ENCODE peak calls at places on chromosomes 12 and 14, in seven cellular contexts. U is left ventricle myocardium superior; S is amniotic stem cell; O is activated naive CD4-positive, alpha-beta T cell treated with Interleukin-2 at 50 U/mL for 16 hours; D is adrenal gland; X is epithelial cell of esophagus; Z is Calu3. E is an unnamed sample.

GRCh38 chr14:31768355-31768754 is 207.2 kb downstream of the NUBPL start:
- DNase-seq in S (no peak), Z (no peak), O (no peak), D (no peak), U (no peak), X (no peak), E (no peak)

GRCh38 chr12:73390256-73390655 is 1118.1 kb downstream of the TRHDE start:
- DNase-seq in U (no peak), O (no peak), X (no peak), D (no peak), S (no peak), Z (no peak), E (no peak)

GRCh38 chr12:52795694-52796428 is at the start of gene KRT3:
- DNase-seq in S (no peak), Z (no peak), U (no peak), D (no peak), O (no peak), X (no peak), E (no peak)

GRCh38 chr12:7008864-7009263 is 9.4 kb downstream of the LPCAT3 start:
- DNase-seq in S (no peak), X (no peak), Z (no peak), D (no peak), U (no peak), O (no peak), E (no peak)

GRCh38 chr12:80293759-80294158 is 150.3 kb upstream of the PTPRQ start:
- DNase-seq in D (no peak), S (no peak), U (no peak), O (no peak), X (no peak), Z (no peak), E (no peak)

GRCh38 chr12:1906579-1906978 is 11.9 kb downstream of the CACNA2D4 start:
- DNase-seq in S (no peak), U (no peak), O (no peak), Z (no peak), X (no peak), D (no peak), E (no peak)

GRCh38 chr14:71687115-71687836 is 245.0 kb upstream of the RGS6 start:
- DNase-seq in D (no peak), U (no peak), Z (no peak), S (no peak), O (no peak), X (no peak), E (no peak)

GRCh38 chr14:89236846-89237245 is 180.2 kb downstream of the FOXN3 start:
- DNase-seq in U (no peak), O (no peak), X (no peak), Z (no peak), S (no peak), D (no peak), E (no peak)

GRCh38 chr12:65822732-65823480 is 1.4 kb upstream of the HMGA2 start:
- DNase-seq in X (peak), Z (peak), S (no peak), D (no peak), O (no peak), U (peak), E (no peak)

GRCh38 chr12:132600048-132601032 is 10.0 kb downstream of the LRCOL1 start:
- DNase-seq in U (peak), Z (peak), D (peak), O (peak), S (no peak), X (peak), E (peak)

GRCh38 chr12:33589609-33590114 is 150.0 kb upstream of the SYT10 start:
- DNase-seq in S (no peak), O (no peak), U (no peak), D (no peak), Z (no peak), X (no peak), E (no peak)

GRCh38 chr12:13206560-13206897 is 10.0 kb downstream of the EMP1 start:
- DNase-seq in Z (no peak), U (no peak), S (no peak), D (no peak), O (no peak), X (no peak), E (no peak)

GRCh38 chr14:105487449-105487985 is 831 bp downstream of the CRIP1 start:
- DNase-seq in U (peak), Z (no peak), X (no peak), O (peak), D (no peak), S (no peak), E (no peak)

GRCh38 chr12:3009780-3010179 is 50.6 kb downstream of the TEAD4 start:
- DNase-seq in D (no peak), U (no peak), O (no peak), S (no peak), X (no peak), Z (no peak), E (peak)

E was measured in right lobe of liver.